ENCODE peak calls at places on chromosomes 6 and 20, in five cellular contexts. One of them, this sample, is unnamed.

GRCh38 chr6:134178230-134179044 is 126.0 kb upstream of the SLC2A12 start:
- DNase-seq in fibroblast of the conjunctiva: peak
- DNase-seq in activated naive CD8-positive, alpha-beta T cell treated with anti-CD3 and anti-CD28 coated beads, Interleukin-2, amount 50 U/mL, for 16 hours: peak
- DNase-seq in endothelial cell: peak
- DNase-seq in kidney tubule cell: peak
- DNase-seq in this sample: peak

GRCh38 chr6:135182993-135183531 is 2.0 kb downstream of the MYB start:
- DNase-seq in fibroblast of the conjunctiva: no peak
- DNase-seq in activated naive CD8-positive, alpha-beta T cell treated with anti-CD3 and anti-CD28 coated beads, Interleukin-2, amount 50 U/mL, for 16 hours: peak
- DNase-seq in endothelial cell: peak
- DNase-seq in kidney tubule cell: peak
- DNase-seq in this sample: no peak

GRCh38 chr6:13250703-13251102 is 77.6 kb downstream of the TBC1D7 start:
- DNase-seq in fibroblast of the conjunctiva: no peak
- DNase-seq in activated naive CD8-positive, alpha-beta T cell treated with anti-CD3 and anti-CD28 coated beads, Interleukin-2, amount 50 U/mL, for 16 hours: no peak
- DNase-seq in endothelial cell: no peak
- DNase-seq in kidney tubule cell: no peak
- DNase-seq in this sample: no peak

GRCh38 chr20:3613821-3614440 is 49.3 kb downstream of the GFRA4 start:
- DNase-seq in fibroblast of the conjunctiva: peak
- DNase-seq in activated naive CD8-positive, alpha-beta T cell treated with anti-CD3 and anti-CD28 coated beads, Interleukin-2, amount 50 U/mL, for 16 hours: no peak
- DNase-seq in endothelial cell: no peak
- DNase-seq in kidney tubule cell: no peak
- DNase-seq in this sample: peak

GRCh38 chr6:115000736-115001135 is 657.9 kb upstream of the HS3ST5 start:
- DNase-seq in fibroblast of the conjunctiva: no peak
- DNase-seq in activated naive CD8-positive, alpha-beta T cell treated with anti-CD3 and anti-CD28 coated beads, Interleukin-2, amount 50 U/mL, for 16 hours: no peak
- DNase-seq in endothelial cell: no peak
- DNase-seq in kidney tubule cell: no peak
- DNase-seq in this sample: no peak

GRCh38 chr20:9027626-9028025 is 41.3 kb upstream of the PLCB4 start:
- DNase-seq in fibroblast of the conjunctiva: no peak
- DNase-seq in activated naive CD8-positive, alpha-beta T cell treated with anti-CD3 and anti-CD28 coated beads, Interleukin-2, amount 50 U/mL, for 16 hours: no peak
- DNase-seq in endothelial cell: no peak
- DNase-seq in kidney tubule cell: peak
- DNase-seq in this sample: no peak

GRCh38 chr6:91669154-91669903 is 1082.5 kb upstream of the MAP3K7 start:
- DNase-seq in fibroblast of the conjunctiva: no peak
- DNase-seq in activated naive CD8-positive, alpha-beta T cell treated with anti-CD3 and anti-CD28 coated beads, Interleukin-2, amount 50 U/mL, for 16 hours: no peak
- DNase-seq in endothelial cell: no peak
- DNase-seq in kidney tubule cell: no peak
- DNase-seq in this sample: no peak

GRCh38 chr20:61125076-61125475 is 127.0 kb upstream of the CDH4 start:
- DNase-seq in fibroblast of the conjunctiva: no peak
- DNase-seq in activated naive CD8-positive, alpha-beta T cell treated with anti-CD3 and anti-CD28 coated beads, Interleukin-2, amount 50 U/mL, for 16 hours: no peak
- DNase-seq in endothelial cell: no peak
- DNase-seq in kidney tubule cell: no peak
- DNase-seq in this sample: no peak

GRCh38 chr6:75143186-75143585 is 62.7 kb downstream of the COL12A1 start:
- DNase-seq in fibroblast of the conjunctiva: peak
- DNase-seq in activated naive CD8-positive, alpha-beta T cell treated with anti-CD3 and anti-CD28 coated beads, Interleukin-2, amount 50 U/mL, for 16 hours: no peak
- DNase-seq in endothelial cell: no peak
- DNase-seq in kidney tubule cell: no peak
- DNase-seq in this sample: no peak

GRCh38 chr6:12017263-12017662 is 5.2 kb downstream of the HIVEP1 start:
- DNase-seq in fibroblast of the conjunctiva: no peak
- DNase-seq in activated naive CD8-positive, alpha-beta T cell treated with anti-CD3 and anti-CD28 coated beads, Interleukin-2, amount 50 U/mL, for 16 hours: no peak
- DNase-seq in endothelial cell: no peak
- DNase-seq in kidney tubule cell: no peak
- DNase-seq in this sample: no peak

GRCh38 chr20:37899105-37900045 is 3.6 kb upstream of the VSTM2L start:
- DNase-seq in fibroblast of the conjunctiva: no peak
- DNase-seq in activated naive CD8-positive, alpha-beta T cell treated with anti-CD3 and anti-CD28 coated beads, Interleukin-2, amount 50 U/mL, for 16 hours: no peak
- DNase-seq in endothelial cell: no peak
- DNase-seq in kidney tubule cell: no peak
- DNase-seq in this sample: no peak

GRCh38 chr6:106630366-106630765 is 988 bp downstream of the QRSL1 start:
- DNase-seq in fibroblast of the conjunctiva: no peak
- DNase-seq in activated naive CD8-positive, alpha-beta T cell treated with anti-CD3 and anti-CD28 coated beads, Interleukin-2, amount 50 U/mL, for 16 hours: no peak
- DNase-seq in endothelial cell: no peak
- DNase-seq in kidney tubule cell: peak
- DNase-seq in this sample: no peak

GRCh38 chr20:933024-933423 is 16.9 kb upstream of the ANGPT4 start:
- DNase-seq in fibroblast of the conjunctiva: no peak
- DNase-seq in activated naive CD8-positive, alpha-beta T cell treated with anti-CD3 and anti-CD28 coated beads, Interleukin-2, amount 50 U/mL, for 16 hours: no peak
- DNase-seq in endothelial cell: no peak
- DNase-seq in kidney tubule cell: no peak
- DNase-seq in this sample: no peak

GRCh38 chr6:30760537-30760936 is 16.2 kb upstream of the IER3 start:
- DNase-seq in fibroblast of the conjunctiva: no peak
- DNase-seq in activated naive CD8-positive, alpha-beta T cell treated with anti-CD3 and anti-CD28 coated beads, Interleukin-2, amount 50 U/mL, for 16 hours: no peak
- DNase-seq in endothelial cell: no peak
- DNase-seq in kidney tubule cell: no peak
- DNase-seq in this sample: no peak

GRCh38 chr6:44051516-44051915 is 75.7 kb downstream of the MRPL14 start:
- DNase-seq in fibroblast of the conjunctiva: peak
- DNase-seq in activated naive CD8-positive, alpha-beta T cell treated with anti-CD3 and anti-CD28 coated beads, Interleukin-2, amount 50 U/mL, for 16 hours: no peak
- DNase-seq in endothelial cell: no peak
- DNase-seq in kidney tubule cell: peak
- DNase-seq in this sample: no peak

GRCh38 chr20:34891166-34892062 is 15.0 kb downstream of the ACSS2 start:
- DNase-seq in fibroblast of the conjunctiva: peak
- DNase-seq in activated naive CD8-positive, alpha-beta T cell treated with anti-CD3 and anti-CD28 coated beads, Interleukin-2, amount 50 U/mL, for 16 hours: no peak
- DNase-seq in endothelial cell: no peak
- DNase-seq in kidney tubule cell: peak
- DNase-seq in this sample: no peak

GRCh38 chr6:4999586-4999985 is 4.3 kb downstream of the RPP40 start:
- DNase-seq in fibroblast of the conjunctiva: no peak
- DNase-seq in activated naive CD8-positive, alpha-beta T cell treated with anti-CD3 and anti-CD28 coated beads, Interleukin-2, amount 50 U/mL, for 16 hours: no peak
- DNase-seq in endothelial cell: no peak
- DNase-seq in kidney tubule cell: no peak
- DNase-seq in this sample: no peak

GRCh38 chr20:25254986-25255680 is 7.2 kb downstream of the PYGB start:
- DNase-seq in fibroblast of the conjunctiva: no peak
- DNase-seq in activated naive CD8-positive, alpha-beta T cell treated with anti-CD3 and anti-CD28 coated beads, Interleukin-2, amount 50 U/mL, for 16 hours: no peak
- DNase-seq in endothelial cell: no peak
- DNase-seq in kidney tubule cell: peak
- DNase-seq in this sample: no peak

GRCh38 chr6:14747881-14748520 is 497.9 kb upstream of the JARID2 start:
- DNase-seq in fibroblast of the conjunctiva: no peak
- DNase-seq in activated naive CD8-positive, alpha-beta T cell treated with anti-CD3 and anti-CD28 coated beads, Interleukin-2, amount 50 U/mL, for 16 hours: no peak
- DNase-seq in endothelial cell: no peak
- DNase-seq in kidney tubule cell: no peak
- DNase-seq in this sample: no peak

GRCh38 chr6:133595076-133595868 is 293.6 kb upstream of the TCF21 start:
- DNase-seq in fibroblast of the conjunctiva: no peak
- DNase-seq in activated naive CD8-positive, alpha-beta T cell treated with anti-CD3 and anti-CD28 coated beads, Interleukin-2, amount 50 U/mL, for 16 hours: no peak
- DNase-seq in endothelial cell: no peak
- DNase-seq in kidney tubule cell: no peak
- DNase-seq in this sample: no peak

GRCh38 chr6:54071941-54072340 is 39.3 kb upstream of the MLIP start:
- DNase-seq in fibroblast of the conjunctiva: no peak
- DNase-seq in activated naive CD8-positive, alpha-beta T cell treated with anti-CD3 and anti-CD28 coated beads, Interleukin-2, amount 50 U/mL, for 16 hours: no peak
- DNase-seq in endothelial cell: no peak
- DNase-seq in kidney tubule cell: no peak
- DNase-seq in this sample: peak

GRCh38 chr6:153130515-153131036 is 506 bp downstream of the RGS17 start:
- DNase-seq in fibroblast of the conjunctiva: no peak
- DNase-seq in activated naive CD8-positive, alpha-beta T cell treated with anti-CD3 and anti-CD28 coated beads, Interleukin-2, amount 50 U/mL, for 16 hours: no peak
- DNase-seq in endothelial cell: peak
- DNase-seq in kidney tubule cell: peak
- DNase-seq in this sample: no peak

GRCh38 chr6:90537027-90537426 is 49.8 kb downstream of the MAP3K7 start:
- DNase-seq in fibroblast of the conjunctiva: no peak
- DNase-seq in activated naive CD8-positive, alpha-beta T cell treated with anti-CD3 and anti-CD28 coated beads, Interleukin-2, amount 50 U/mL, for 16 hours: no peak
- DNase-seq in endothelial cell: no peak
- DNase-seq in kidney tubule cell: no peak
- DNase-seq in this sample: no peak

GRCh38 chr6:121521164-121521555 is 85.7 kb downstream of the GJA1 start:
- DNase-seq in fibroblast of the conjunctiva: no peak
- DNase-seq in activated naive CD8-positive, alpha-beta T cell treated with anti-CD3 and anti-CD28 coated beads, Interleukin-2, amount 50 U/mL, for 16 hours: no peak
- DNase-seq in endothelial cell: no peak
- DNase-seq in kidney tubule cell: no peak
- DNase-seq in this sample: no peak

GRCh38 chr6:43644940-43645612 is at the start of gene RSPH9:
- DNase-seq in fibroblast of the conjunctiva: peak
- DNase-seq in activated naive CD8-positive, alpha-beta T cell treated with anti-CD3 and anti-CD28 coated beads, Interleukin-2, amount 50 U/mL, for 16 hours: peak
- DNase-seq in endothelial cell: peak
- DNase-seq in kidney tubule cell: peak
- DNase-seq in this sample: no peak

GRCh38 chr6:3088853-3089445 is 20.7 kb downstream of the RIPK1 start:
- DNase-seq in fibroblast of the conjunctiva: no peak
- DNase-seq in activated naive CD8-positive, alpha-beta T cell treated with anti-CD3 and anti-CD28 coated beads, Interleukin-2, amount 50 U/mL, for 16 hours: no peak
- DNase-seq in endothelial cell: no peak
- DNase-seq in kidney tubule cell: no peak
- DNase-seq in this sample: peak

GRCh38 chr6:158819977-158820632 is 937 bp upstream of the EZR start:
- DNase-seq in fibroblast of the conjunctiva: no peak
- DNase-seq in activated naive CD8-positive, alpha-beta T cell treated with anti-CD3 and anti-CD28 coated beads, Interleukin-2, amount 50 U/mL, for 16 hours: no peak
- DNase-seq in endothelial cell: no peak
- DNase-seq in kidney tubule cell: peak
- DNase-seq in this sample: no peak

GRCh38 chr6:163398796-163399195 is 15.7 kb upstream of the QKI start:
- DNase-seq in fibroblast of the conjunctiva: no peak
- DNase-seq in activated naive CD8-positive, alpha-beta T cell treated with anti-CD3 and anti-CD28 coated beads, Interleukin-2, amount 50 U/mL, for 16 hours: no peak
- DNase-seq in endothelial cell: no peak
- DNase-seq in kidney tubule cell: no peak
- DNase-seq in this sample: no peak

GRCh38 chr6:33249732-33250625 is 21.7 kb downstream of the VPS52 start:
- DNase-seq in fibroblast of the conjunctiva: peak
- DNase-seq in activated naive CD8-positive, alpha-beta T cell treated with anti-CD3 and anti-CD28 coated beads, Interleukin-2, amount 50 U/mL, for 16 hours: no peak
- DNase-seq in endothelial cell: peak
- DNase-seq in kidney tubule cell: peak
- DNase-seq in this sample: no peak

GRCh38 chr6:114040871-114041270 is 69.9 kb upstream of the HDAC2 start:
- DNase-seq in fibroblast of the conjunctiva: no peak
- DNase-seq in activated naive CD8-positive, alpha-beta T cell treated with anti-CD3 and anti-CD28 coated beads, Interleukin-2, amount 50 U/mL, for 16 hours: no peak
- DNase-seq in endothelial cell: no peak
- DNase-seq in kidney tubule cell: no peak
- DNase-seq in this sample: no peak